ENCODE peak calls at places on chromosomes 3 and 15, in nine cellular contexts. One of them, this sample, is unnamed.

GRCh38 chr3:185200639-185201038 is 47.8 kb upstream of the C3orf70 start:
- DNase-seq in epithelial cell of proximal tubule: peak
- DNase-seq in SW480: no peak
- DNase-seq in foreskin keratinocyte: peak
- DNase-seq in body of pancreas: no peak
- DNase-seq in NCI-H1092: no peak
- DNase-seq in T47D: no peak
- DNase-seq in HT-29: no peak
- DNase-seq in SK-MEL-5: no peak
- DNase-seq in this sample: no peak

GRCh38 chr15:69265347-69265955 is 33.3 kb upstream of the PAQR5 start:
- DNase-seq in body of pancreas: no peak
- DNase-seq in T47D: peak
- DNase-seq in foreskin keratinocyte: no peak
- DNase-seq in NCI-H1092: peak
- DNase-seq in epithelial cell of proximal tubule: no peak
- DNase-seq in HT-29: peak
- DNase-seq in SK-MEL-5: peak
- DNase-seq in SW480: peak
- DNase-seq in this sample: no peak

GRCh38 chr15:33584797-33585196 is 274.0 kb downstream of the RYR3 start:
- DNase-seq in SW480: peak
- DNase-seq in SK-MEL-5: peak
- DNase-seq in epithelial cell of proximal tubule: no peak
- DNase-seq in body of pancreas: no peak
- DNase-seq in T47D: no peak
- DNase-seq in foreskin keratinocyte: peak
- DNase-seq in NCI-H1092: no peak
- DNase-seq in HT-29: no peak
- DNase-seq in this sample: peak

GRCh38 chr15:67915374-67916050 is 75.7 kb upstream of the RNU6-1 start:
- DNase-seq in NCI-H1092: peak
- DNase-seq in body of pancreas: peak
- DNase-seq in SK-MEL-5: no peak
- DNase-seq in T47D: peak
- DNase-seq in foreskin keratinocyte: no peak
- DNase-seq in epithelial cell of proximal tubule: no peak
- DNase-seq in HT-29: peak
- DNase-seq in SW480: no peak
- DNase-seq in this sample: peak

GRCh38 chr15:52728899-52729298 is 49.7 kb upstream of the ATOSA start:
- DNase-seq in SK-MEL-5: no peak
- DNase-seq in T47D: no peak
- DNase-seq in body of pancreas: no peak
- DNase-seq in SW480: no peak
- DNase-seq in foreskin keratinocyte: peak
- DNase-seq in NCI-H1092: no peak
- DNase-seq in HT-29: no peak
- DNase-seq in epithelial cell of proximal tubule: no peak
- DNase-seq in this sample: no peak

GRCh38 chr15:69391046-69391757 is 22.9 kb upstream of the KIF23 start:
- DNase-seq in SK-MEL-5: no peak
- DNase-seq in NCI-H1092: no peak
- DNase-seq in epithelial cell of proximal tubule: no peak
- DNase-seq in HT-29: no peak
- DNase-seq in foreskin keratinocyte: peak
- DNase-seq in body of pancreas: peak
- DNase-seq in SW480: no peak
- DNase-seq in T47D: peak
- DNase-seq in this sample: no peak

GRCh38 chr15:29671308-29671981 is 150.8 kb downstream of the TJP1 start:
- DNase-seq in SW480: no peak
- DNase-seq in foreskin keratinocyte: no peak
- DNase-seq in epithelial cell of proximal tubule: no peak
- DNase-seq in SK-MEL-5: no peak
- DNase-seq in body of pancreas: peak
- DNase-seq in NCI-H1092: peak
- DNase-seq in T47D: no peak
- DNase-seq in HT-29: no peak
- DNase-seq in this sample: no peak

GRCh38 chr15:76512971-76513370 is 176.4 kb downstream of the ISL2 start:
- DNase-seq in HT-29: no peak
- DNase-seq in epithelial cell of proximal tubule: no peak
- DNase-seq in SK-MEL-5: no peak
- DNase-seq in body of pancreas: no peak
- DNase-seq in NCI-H1092: no peak
- DNase-seq in foreskin keratinocyte: peak
- DNase-seq in T47D: no peak
- DNase-seq in SW480: no peak
- DNase-seq in this sample: no peak

GRCh38 chr3:87461036-87461435 is 184.7 kb upstream of the POU1F1 start:
- DNase-seq in epithelial cell of proximal tubule: no peak
- DNase-seq in SK-MEL-5: no peak
- DNase-seq in SW480: no peak
- DNase-seq in body of pancreas: no peak
- DNase-seq in NCI-H1092: no peak
- DNase-seq in T47D: no peak
- DNase-seq in HT-29: no peak
- DNase-seq in foreskin keratinocyte: peak
- DNase-seq in this sample: no peak

GRCh38 chr3:74613566-74613965 is 893 bp downstream of the CNTN3 start:
- DNase-seq in HT-29: no peak
- DNase-seq in SK-MEL-5: no peak
- DNase-seq in NCI-H1092: no peak
- DNase-seq in T47D: peak
- DNase-seq in foreskin keratinocyte: no peak
- DNase-seq in SW480: no peak
- DNase-seq in body of pancreas: peak
- DNase-seq in epithelial cell of proximal tubule: no peak
- DNase-seq in this sample: peak

GRCh38 chr3:81382470-81382869 is 379.0 kb downstream of the GBE1 start:
- DNase-seq in T47D: no peak
- DNase-seq in SK-MEL-5: no peak
- DNase-seq in NCI-H1092: no peak
- DNase-seq in body of pancreas: no peak
- DNase-seq in epithelial cell of proximal tubule: no peak
- DNase-seq in SW480: no peak
- DNase-seq in HT-29: no peak
- DNase-seq in foreskin keratinocyte: no peak
- DNase-seq in this sample: no peak

GRCh38 chr3:117526485-117527079 is 817.0 kb downstream of the TUSC7 start:
- DNase-seq in HT-29: peak
- DNase-seq in SK-MEL-5: peak
- DNase-seq in NCI-H1092: no peak
- DNase-seq in epithelial cell of proximal tubule: no peak
- DNase-seq in foreskin keratinocyte: no peak
- DNase-seq in SW480: no peak
- DNase-seq in body of pancreas: peak
- DNase-seq in T47D: peak
- DNase-seq in this sample: no peak

GRCh38 chr3:127002195-127003174 is 19.6 kb downstream of the PLXNA1 start:
- DNase-seq in SW480: peak
- DNase-seq in NCI-H1092: no peak
- DNase-seq in HT-29: peak
- DNase-seq in body of pancreas: peak
- DNase-seq in T47D: no peak
- DNase-seq in SK-MEL-5: peak
- DNase-seq in foreskin keratinocyte: peak
- DNase-seq in epithelial cell of proximal tubule: no peak
- DNase-seq in this sample: peak

GRCh38 chr3:64741344-64741743 is 53.5 kb upstream of the ADAMTS9 start:
- DNase-seq in T47D: no peak
- DNase-seq in NCI-H1092: no peak
- DNase-seq in HT-29: no peak
- DNase-seq in foreskin keratinocyte: no peak
- DNase-seq in SK-MEL-5: no peak
- DNase-seq in SW480: no peak
- DNase-seq in epithelial cell of proximal tubule: no peak
- DNase-seq in body of pancreas: peak
- DNase-seq in this sample: no peak

GRCh38 chr3:18442743-18443669 is 17.9 kb upstream of the SATB1 start:
- DNase-seq in SW480: no peak
- DNase-seq in T47D: peak
- DNase-seq in foreskin keratinocyte: no peak
- DNase-seq in NCI-H1092: no peak
- DNase-seq in SK-MEL-5: no peak
- DNase-seq in body of pancreas: no peak
- DNase-seq in HT-29: peak
- DNase-seq in epithelial cell of proximal tubule: no peak
- DNase-seq in this sample: no peak

GRCh38 chr15:73265536-73266153 is 103.1 kb downstream of the HCN4 start:
- DNase-seq in epithelial cell of proximal tubule: no peak
- DNase-seq in SW480: peak
- DNase-seq in T47D: peak
- DNase-seq in foreskin keratinocyte: peak
- DNase-seq in HT-29: peak
- DNase-seq in body of pancreas: peak
- DNase-seq in SK-MEL-5: peak
- DNase-seq in NCI-H1092: no peak
- DNase-seq in this sample: peak

GRCh38 chr3:194952882-194953281 is 267.2 kb downstream of the FAM43A start:
- DNase-seq in SK-MEL-5: no peak
- DNase-seq in T47D: no peak
- DNase-seq in HT-29: no peak
- DNase-seq in NCI-H1092: no peak
- DNase-seq in epithelial cell of proximal tubule: no peak
- DNase-seq in SW480: no peak
- DNase-seq in foreskin keratinocyte: no peak
- DNase-seq in body of pancreas: no peak
- DNase-seq in this sample: no peak

GRCh38 chr3:130748981-130749380 is 2.4 kb upstream of the PIK3R4 start:
- DNase-seq in SK-MEL-5: no peak
- DNase-seq in SW480: no peak
- DNase-seq in foreskin keratinocyte: no peak
- DNase-seq in T47D: no peak
- DNase-seq in body of pancreas: no peak
- DNase-seq in HT-29: no peak
- DNase-seq in NCI-H1092: no peak
- DNase-seq in epithelial cell of proximal tubule: no peak
- DNase-seq in this sample: no peak

GRCh38 chr3:44363591-44363990 is 25.0 kb downstream of the TCAIM start:
- DNase-seq in HT-29: peak
- DNase-seq in T47D: no peak
- DNase-seq in epithelial cell of proximal tubule: peak
- DNase-seq in foreskin keratinocyte: no peak
- DNase-seq in SK-MEL-5: no peak
- DNase-seq in NCI-H1092: no peak
- DNase-seq in body of pancreas: peak
- DNase-seq in SW480: no peak
- DNase-seq in this sample: no peak

GRCh38 chr15:78842519-78842918 is 30.2 kb upstream of the MORF4L1 start:
- DNase-seq in epithelial cell of proximal tubule: no peak
- DNase-seq in NCI-H1092: no peak
- DNase-seq in SW480: no peak
- DNase-seq in T47D: no peak
- DNase-seq in SK-MEL-5: no peak
- DNase-seq in HT-29: no peak
- DNase-seq in body of pancreas: no peak
- DNase-seq in foreskin keratinocyte: no peak
- DNase-seq in this sample: no peak

GRCh38 chr3:195754141-195754540 is 33.4 kb downstream of the MUC20 start:
- DNase-seq in epithelial cell of proximal tubule: no peak
- DNase-seq in foreskin keratinocyte: no peak
- DNase-seq in body of pancreas: no peak
- DNase-seq in SK-MEL-5: no peak
- DNase-seq in HT-29: no peak
- DNase-seq in SW480: no peak
- DNase-seq in NCI-H1092: no peak
- DNase-seq in T47D: no peak
- DNase-seq in this sample: no peak